ENCODE peak calls at places on chromosomes 5 and 9, in ten cellular contexts. I is choroid plexus epithelial cell; Q is endodermal cell; Y is pons; P is RCC 7860; W is activated effector memory CD4-positive, alpha-beta T cell treated with anti-CD3 and anti-CD28 coated beads, Interleukin-2, amount 50 U/mL, for 16 hours; E is T-helper 2 cell; H is stimulated activated CD8-positive, alpha-beta memory T cell treated with anti-CD3 and anti-CD28 coated beads, Interleukin-12 subunit alpha, Interleukin-12 subunit beta, amount 100 ng/mL, for 1 hour; U is NT2/D1; L is GM12865. R is an unnamed sample.

GRCh38 chr5:23484094-23484493 is 23.3 kb upstream of the PRDM9 start:
- DNase-seq in U (no peak), L (no peak), H (no peak), Q (no peak), Y (no peak), W (no peak), P (no peak), I (no peak), E (no peak), R (no peak)

GRCh38 chr5:82174128-82174918 is 103.8 kb downstream of the RPS23 start:
- DNase-seq in E (peak), L (peak), Q (peak), W (peak), I (peak), H (peak), P (peak), Y (peak), U (peak), R (peak)

GRCh38 chr9:115733318-115733717 is 420.3 kb upstream of the PAPPA start:
- DNase-seq in H (no peak), Q (no peak), E (no peak), P (no peak), U (no peak), L (no peak), W (no peak), I (no peak), Y (no peak), R (no peak)

GRCh38 chr5:159971931-159972461 is 36.9 kb upstream of the TTC1 start:
- DNase-seq in H (no peak), P (no peak), L (no peak), U (no peak), Y (no peak), W (no peak), E (no peak), Q (peak), I (peak), R (no peak)

GRCh38 chr9:124480621-124480981 is 26.6 kb downstream of the NR5A1 start:
- DNase-seq in W (no peak), Y (no peak), L (peak), U (peak), I (peak), E (no peak), H (no peak), Q (peak), P (no peak), R (no peak)

GRCh38 chr5:167723254-167723871 is 568.1 kb upstream of the WWC1 start:
- DNase-seq in Y (peak), I (peak), Q (peak), U (peak), E (peak), W (peak), H (peak), L (peak), P (peak), R (peak)

GRCh38 chr5:59116231-59116900 is 533.5 kb downstream of the RAB3C start:
- DNase-seq in I (no peak), W (no peak), E (no peak), H (no peak), Y (no peak), Q (no peak), P (no peak), L (no peak), U (no peak), R (no peak)

GRCh38 chr5:131783357-131783756 is 13.5 kb downstream of the FNIP1 start:
- DNase-seq in W (no peak), H (no peak), Y (no peak), I (no peak), U (no peak), Q (no peak), P (no peak), L (no peak), E (no peak), R (no peak)

GRCh38 chr5:168885324-168886120 is 306.4 kb upstream of the PANK3 start:
- DNase-seq in W (no peak), H (no peak), P (no peak), Q (no peak), U (no peak), L (no peak), E (no peak), Y (peak), I (no peak), R (no peak)

GRCh38 chr5:76351577-76351976 is 51.5 kb upstream of the IQGAP2 start:
- DNase-seq in P (no peak), W (no peak), L (peak), H (no peak), Q (no peak), Y (no peak), U (no peak), I (no peak), E (no peak), R (no peak)

GRCh38 chr9:85702881-85703280 is 38.9 kb downstream of the AGTPBP1 start:
- DNase-seq in I (no peak), P (no peak), Y (peak), L (no peak), E (no peak), W (no peak), Q (no peak), H (no peak), U (no peak), R (no peak)

GRCh38 chr5:138538943-138539627 is 4.0 kb downstream of the ETF1 start:
- DNase-seq in U (no peak), Y (no peak), Q (no peak), I (no peak), H (no peak), P (no peak), L (no peak), E (no peak), W (no peak), R (no peak)

GRCh38 chr5:6869677-6870076 is 156.4 kb downstream of the TENT4A start:
- DNase-seq in U (no peak), Y (no peak), E (no peak), W (no peak), I (no peak), L (no peak), Q (no peak), H (no peak), P (no peak), R (no peak)

GRCh38 chr9:129561594-129562281 is 59.2 kb downstream of the C9orf50 start:
- DNase-seq in W (no peak), Y (no peak), H (no peak), L (no peak), E (no peak), Q (peak), I (peak), U (no peak), P (no peak), R (no peak)

GRCh38 chr9:136092741-136093140 is 2.3 kb downstream of the NACC2 start:
- DNase-seq in I (no peak), Q (no peak), Y (no peak), H (no peak), W (no peak), P (no peak), L (no peak), E (no peak), U (no peak), R (no peak)

GRCh38 chr5:110842948-110843347 is 104.1 kb downstream of the SLC25A46 start:
- DNase-seq in P (no peak), L (no peak), Q (no peak), W (no peak), H (no peak), Y (no peak), E (no peak), U (no peak), I (no peak), R (no peak)

GRCh38 chr5:143106175-143106574 is 297.3 kb downstream of the NR3C1 start:
- DNase-seq in L (no peak), I (peak), W (no peak), U (no peak), Q (no peak), H (no peak), Y (peak), E (no peak), P (peak), R (no peak)

GRCh38 chr5:134312796-134313195 is 54.2 kb downstream of the CDKL3 start:
- DNase-seq in U (no peak), W (no peak), Y (no peak), H (no peak), Q (no peak), E (no peak), L (no peak), P (no peak), I (no peak), R (no peak)

GRCh38 chr5:112270299-112271293 is 148.5 kb downstream of the EPB41L4A start:
- DNase-seq in Y (no peak), P (no peak), H (no peak), U (no peak), L (peak), W (no peak), E (no peak), Q (no peak), I (peak), R (no peak)

GRCh38 chr5:86807046-86807712 is 189.4 kb downstream of the COX7C start:
- DNase-seq in L (no peak), Q (no peak), W (no peak), U (no peak), I (no peak), Y (no peak), H (no peak), P (no peak), E (no peak), R (no peak)

GRCh38 chr5:15694694-15695093 is 194.7 kb downstream of the FBXL7 start:
- DNase-seq in I (peak), W (no peak), L (no peak), E (no peak), Y (no peak), P (no peak), U (no peak), Q (no peak), H (no peak), R (no peak)

GRCh38 chr5:78927657-78928282 is 57.3 kb downstream of the ARSB start:
- DNase-seq in W (no peak), H (no peak), E (no peak), L (no peak), U (peak), Y (no peak), Q (peak), I (peak), P (peak), R (no peak)

GRCh38 chr5:65037845-65038815 is 269.4 kb downstream of the CWC27 start:
- DNase-seq in H (no peak), E (peak), Y (no peak), P (no peak), W (no peak), U (peak), L (no peak), Q (peak), I (peak), R (peak)

GRCh38 chr9:108550111-108550510 is 305.7 kb downstream of the ACTL7B start:
- DNase-seq in W (no peak), I (no peak), P (no peak), H (no peak), L (no peak), E (no peak), Y (no peak), U (no peak), Q (no peak), R (no peak)

GRCh38 chr9:126953089-126953809 is 38.7 kb downstream of the RALGPS1 start:
- DNase-seq in Y (no peak), L (no peak), E (no peak), W (no peak), H (no peak), U (no peak), Q (no peak), P (no peak), I (peak), R (no peak)

GRCh38 chr5:140246378-140247122 is 56.4 kb downstream of the PFDN1 start:
- DNase-seq in E (no peak), I (peak), Y (peak), H (no peak), Q (no peak), W (no peak), P (peak), U (no peak), L (no peak), R (no peak)

GRCh38 chr5:157523976-157524375 is 51.6 kb downstream of the ADAM19 start:
- DNase-seq in P (no peak), Y (no peak), Q (no peak), I (no peak), U (no peak), E (no peak), H (no peak), L (no peak), W (no peak), R (no peak)

GRCh38 chr9:135485832-135486231 is 6.2 kb downstream of the PPP1R26 start:
- DNase-seq in P (no peak), E (no peak), Q (no peak), L (no peak), W (no peak), Y (no peak), I (no peak), U (no peak), H (no peak), R (no peak)

GRCh38 chr9:13718086-13718485 is 438.6 kb upstream of the MPDZ start:
- DNase-seq in Q (no peak), W (no peak), I (peak), L (no peak), Y (no peak), E (no peak), U (no peak), H (no peak), P (peak), R (no peak)

GRCh38 chr5:179407191-179408175 is 62.2 kb upstream of the ADAMTS2 start:
- DNase-seq in I (no peak), H (no peak), Y (no peak), U (no peak), Q (peak), L (no peak), E (no peak), P (no peak), W (no peak), R (no peak)

GRCh38 chr9:133149130-133150015 is 14.3 kb downstream of the GBGT1 start:
- DNase-seq in I (peak), H (peak), E (peak), W (peak), Q (peak), U (peak), Y (peak), L (peak), P (peak), R (peak)

GRCh38 chr5:12799165-12799564 is 894.9 kb upstream of the CTNND2 start:
- DNase-seq in L (no peak), U (no peak), Q (no peak), Y (no peak), I (no peak), E (no peak), P (no peak), W (no peak), H (no peak), R (no peak)

GRCh38 chr5:102863764-102864560 is 108.9 kb downstream of the PAM start:
- DNase-seq in L (no peak), P (no peak), I (no peak), W (no peak), Q (no peak), U (no peak), Y (no peak), E (no peak), H (no peak), R (no peak)

GRCh38 chr9:84024041-84024575 is 43.5 kb downstream of the RMI1 start:
- DNase-seq in E (no peak), H (no peak), U (no peak), I (no peak), L (no peak), Q (no peak), P (no peak), Y (no peak), W (no peak), R (no peak)

GRCh38 chr5:76583163-76584047 is 39.8 kb downstream of the F2RL2 start:
- DNase-seq in Q (no peak), W (no peak), U (no peak), L (peak), Y (no peak), I (peak), E (peak), H (no peak), P (no peak), R (no peak)

GRCh38 chr5:148928141-148928540 is 101.7 kb downstream of the ADRB2 start:
- DNase-seq in L (no peak), E (no peak), P (no peak), H (no peak), U (no peak), Q (peak), I (no peak), Y (no peak), W (no peak), R (no peak)

GRCh38 chr9:127444283-127444920 is 6.8 kb downstream of the RPL12 start:
- DNase-seq in P (peak), Q (peak), L (peak), H (no peak), U (no peak), Y (no peak), W (no peak), E (no peak), I (no peak), R (no peak)

GRCh38 chr9:37611961-37612360 is 19.6 kb upstream of the TOMM5 start:
- DNase-seq in L (no peak), Y (no peak), P (no peak), W (no peak), H (no peak), U (no peak), E (no peak), Q (no peak), I (no peak), R (no peak)

GRCh38 chr5:148238395-148238794 is at the start of gene MARCOL:
- DNase-seq in I (no peak), H (no peak), Y (no peak), E (no peak), Q (no peak), W (no peak), U (no peak), L (no peak), P (no peak), R (no peak)

GRCh38 chr9:138100711-138101349 is 223.2 kb downstream of the CACNA1B start:
- DNase-seq in W (peak), Y (no peak), U (no peak), P (no peak), I (no peak), Q (peak), E (no peak), L (peak), H (no peak), R (no peak)

R was measured in T-cell.